ENCODE peak calls at places on chromosomes 13 and 19, in five cellular contexts. I, A, C, T and M are unnamed samples.

GRCh38 chr13:101779147-101779546 is 326.7 kb downstream of the ITGBL1 start:
- DNase-seq in I (no peak), A (no peak), C (no peak), T (no peak), M (no peak)

GRCh38 chr13:25839356-25839755 is 212.5 kb downstream of the SHISA2 start:
- DNase-seq in I (no peak), A (no peak), C (no peak), T (no peak), M (no peak)

GRCh38 chr19:46610851-46611770 is 10.0 kb downstream of the CALM3 start:
- DNase-seq in I (no peak), A (no peak), C (no peak), T (peak; percentile 25), M (no peak)

GRCh38 chr13:25037057-25037813 is 58.7 kb upstream of the PABPC3 start:
- DNase-seq in I (peak; percentile 65), A (peak; percentile 51), C (no peak), T (peak; percentile 73), M (peak; percentile 82)

GRCh38 chr13:51291341-51291740 is 48.1 kb upstream of the SERPINE3 start:
- DNase-seq in I (no peak), A (no peak), C (no peak), T (peak; percentile 22), M (peak; percentile 39)

GRCh38 chr19:58044391-58044790 is 10.6 kb downstream of the ZSCAN1 start:
- DNase-seq in I (no peak), A (no peak), C (no peak), T (no peak), M (no peak)

GRCh38 chr13:85586422-85586831 is 212.8 kb downstream of the SLITRK6 start:
- DNase-seq in I (no peak), A (peak; percentile 14), C (no peak), T (peak; percentile 32), M (no peak)

GRCh38 chr19:13784731-13785452 is 10.4 kb upstream of the ZSWIM4 start:
- DNase-seq in I (peak; percentile 86), A (peak; percentile 40), C (no peak), T (peak; percentile 70), M (peak; percentile 88)

GRCh38 chr19:55474269-55475265 is 1.9 kb upstream of the ZNF628 start:
- DNase-seq in I (no peak), A (no peak), C (no peak), T (no peak), M (peak; percentile 30)

GRCh38 chr19:5395541-5395940 is 54.9 kb upstream of the PTPRS start:
- DNase-seq in I (no peak), A (peak; percentile 24), C (no peak), T (no peak), M (peak; percentile 47)

GRCh38 chr13:32538234-32538620 is 368 bp downstream of the N4BP2L2 start:
- DNase-seq in I (peak; percentile 40), A (peak; percentile 52), C (peak; percentile 91), T (peak; percentile 52), M (peak; percentile 76)

GRCh38 chr19:6373096-6373812 is 660 bp downstream of the ALKBH7 start:
- DNase-seq in I (peak; percentile 98), A (peak; percentile 98), C (peak; percentile 98), T (peak; percentile 99), M (peak; percentile 99)

GRCh38 chr13:48112896-48113525 is 18.1 kb upstream of the MED4 start:
- DNase-seq in I (no peak), A (peak; percentile 27), C (no peak), T (no peak), M (peak; percentile 32)

GRCh38 chr13:38141792-38142191 is 207.9 kb upstream of the UFM1 start:
- DNase-seq in I (no peak), A (no peak), C (no peak), T (no peak), M (peak; percentile 46)

GRCh38 chr13:45626731-45627374 is 11.3 kb upstream of the ERICH6B start:
- DNase-seq in I (no peak), A (peak; percentile 7), C (no peak), T (no peak), M (peak; percentile 42)

GRCh38 chr19:36528921-36529518 is 949 bp upstream of the ZNF260 start:
- DNase-seq in I (no peak), A (no peak), C (no peak), T (no peak), M (peak; percentile 20)

GRCh38 chr13:70841240-70842061 is 733.2 kb upstream of the KLHL1 start:
- DNase-seq in I (no peak), A (no peak), C (no peak), T (no peak), M (no peak)

GRCh38 chr19:32611161-32611560 is 30.2 kb downstream of the PDCD5 start:
- DNase-seq in I (no peak), A (peak; percentile 85), C (no peak), T (no peak), M (no peak)

GRCh38 chr19:4061178-4061682 is 5.5 kb downstream of the ZBTB7A start:
- DNase-seq in I (peak; percentile 94), A (no peak), C (peak; percentile 90), T (no peak), M (peak; percentile 81)

GRCh38 chr19:45478454-45479238 is 10.8 kb downstream of the FOSB start:
- DNase-seq in I (peak; percentile 92), A (peak; percentile 92), C (no peak), T (peak; percentile 96), M (peak; percentile 89)

GRCh38 chr13:108679989-108680388 is 50.6 kb downstream of the MYO16 start:
- DNase-seq in I (no peak), A (no peak), C (no peak), T (no peak), M (no peak)

GRCh38 chr19:13116282-13117175 is at the start of gene TRMT1:
- DNase-seq in I (peak; percentile 91), A (peak; percentile 97), C (no peak), T (peak; percentile 94), M (peak; percentile 96)

GRCh38 chr19:283395-283794 is 7.8 kb downstream of the PLPP2 start:
- DNase-seq in I (no peak), A (no peak), C (no peak), T (no peak), M (no peak)

GRCh38 chr13:82688400-82688999 is 1193.8 kb downstream of the SLITRK1 start:
- DNase-seq in I (no peak), A (no peak), C (no peak), T (peak; percentile 47), M (no peak)

GRCh38 chr13:113129921-113130750 is 7.5 kb downstream of the F10 start:
- DNase-seq in I (no peak), A (no peak), C (peak; percentile 58), T (peak; percentile 15), M (no peak)

GRCh38 chr13:31775686-31776085 is 36.4 kb downstream of the RXFP2 start:
- DNase-seq in I (peak; percentile 14), A (peak; percentile 22), C (no peak), T (no peak), M (peak; percentile 68)

GRCh38 chr19:17910776-17911360 is 21.9 kb upstream of the CCDC124 start:
- DNase-seq in I (no peak), A (no peak), C (no peak), T (no peak), M (no peak)

DNA sequence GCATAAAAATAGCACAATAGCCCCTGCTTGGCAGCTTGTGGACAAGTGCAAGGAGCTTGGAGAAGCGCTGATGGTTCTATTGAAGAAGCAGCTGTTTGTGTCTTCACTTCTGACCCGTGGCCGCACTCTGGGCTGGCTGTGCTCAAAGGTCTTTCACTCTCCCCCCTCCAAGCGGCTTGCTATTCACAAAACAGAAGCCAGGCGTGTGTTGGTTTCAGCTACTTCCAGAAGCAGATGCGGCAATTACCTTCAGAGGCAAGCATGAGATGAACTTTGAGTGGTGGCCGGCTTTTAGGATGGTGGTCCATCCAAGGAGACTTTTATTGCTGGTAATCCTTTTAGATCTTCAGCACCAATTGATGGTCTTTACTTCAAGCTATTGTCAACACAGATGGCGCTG is 188.5 kb upstream of the ARGLU1 start:
- DNase-seq in I (no peak), A (no peak), C (no peak), T (no peak), M (no peak)
- H3K27ac ChIP-seq in I (no peak overlapping the region), A (no peak overlapping the region), C (no peak overlapping the region), T (no peak overlapping the region), M (no peak overlapping the region)

GRCh38 chr19:10899171-10899653 is 27.9 kb downstream of the CARM1 start:
- DNase-seq in I (peak; percentile 93), A (no peak), C (no peak), T (no peak), M (no peak)
- H3K27ac ChIP-seq in I (peak overlapping the region; percentile 94), A (no peak overlapping the region), C (peak overlapping the region; percentile 28), T (no peak overlapping the region), M (no peak overlapping the region)

GRCh38 chr19:15452111-15453047 is 2.6 kb upstream of the WIZ start:
- DNase-seq in I (peak; percentile 92), A (peak; percentile 79), C (peak; percentile 91), T (peak; percentile 82), M (peak; percentile 88)

GRCh38 chr19:15448778-15449619 is 757 bp downstream of the WIZ start:
- DNase-seq in I (no peak), A (no peak), C (no peak), T (peak; percentile 14), M (peak; percentile 46)

GRCh38 chr19:15448014-15448777 is 1.6 kb downstream of the WIZ start:
- DNase-seq in I (no peak), A (no peak), C (no peak), T (no peak), M (no peak)

GRCh38 chr19:15450528-15450890 is 753 bp upstream of the WIZ start:
- DNase-seq in I (no peak), A (no peak), C (no peak), T (no peak), M (no peak)

GRCh38 chr19:15449620-15450527 is at the start of gene WIZ:
- DNase-seq in I (peak; percentile 88), A (peak; percentile 70), C (no peak), T (peak; percentile 67), M (peak; percentile 87)
- H3K27ac ChIP-seq in I (peak within 1 kb of the TSS; percentile 70), A (peak within 1 kb of the TSS; percentile 51), C (peak within 1 kb of the TSS; percentile 78), T (no peak within 1 kb of the TSS), M (no peak within 1 kb of the TSS)

DNA sequence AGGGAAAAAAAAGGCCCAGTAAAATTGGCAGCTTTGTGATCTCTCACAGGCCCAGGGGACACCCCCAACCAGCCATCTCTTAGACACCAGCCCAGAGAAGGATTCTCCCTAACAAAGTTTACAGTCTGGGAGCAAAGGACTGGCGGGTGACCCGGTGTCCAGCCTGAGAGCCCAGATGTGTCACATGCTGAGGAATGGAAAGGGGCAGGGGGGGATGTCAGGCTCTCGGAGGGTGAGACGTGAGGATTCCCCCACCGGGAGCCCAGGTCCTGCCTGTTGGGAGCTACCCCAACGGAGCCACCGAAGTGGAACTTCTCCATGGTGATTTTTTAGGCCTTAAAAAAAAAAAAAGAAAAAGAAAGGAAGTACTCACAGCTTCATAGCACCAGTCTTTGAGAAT is 4.8 kb upstream of the CTXN1 start:
- DNase-seq in I (peak; percentile 9), A (no peak), C (no peak), T (no peak), M (no peak)
- H3K27ac ChIP-seq in I (no peak overlapping the region), A (no peak overlapping the region), C (peak overlapping the region; percentile 96), T (peak overlapping the region; percentile 2), M (peak overlapping the region; percentile 99)

GRCh38 chr13:110124201-110124600 is 182.8 kb downstream of the COL4A1 start:
- DNase-seq in I (no peak), A (no peak), C (peak; percentile 65), T (no peak), M (no peak)

GRCh38 chr13:110125157-110125556 is 181.8 kb downstream of the COL4A1 start:
- DNase-seq in I (no peak), A (no peak), C (peak; percentile 80), T (no peak), M (no peak)

GRCh38 chr13:110126391-110126961 is 180.5 kb downstream of the COL4A1 start:
- DNase-seq in I (no peak), A (peak; percentile 90), C (peak; percentile 91), T (peak; percentile 95), M (peak; percentile 96)

GRCh38 chr13:110127986-110128511 is 178.9 kb downstream of the COL4A1 start:
- DNase-seq in I (no peak), A (no peak), C (no peak), T (no peak), M (peak; percentile 48)

GRCh38 chr13:110125613-110126272 is 181.2 kb downstream of the COL4A1 start:
- DNase-seq in I (no peak), A (no peak), C (peak; percentile 84), T (no peak), M (no peak)
- H3K27ac ChIP-seq in I (peak overlapping the region; percentile 71), A (peak overlapping the region; percentile 94), C (peak overlapping the region; percentile 84), T (peak overlapping the region; percentile 68), M (peak overlapping the region; percentile 65)